ENCODE peak calls at places on chromosomes 12 and 14, in seven cellular contexts. M is tibial artery, R is GM06990, S is brain microvascular endothelial cell, J is neural progenitor cell, B is mucosa of descending colon, K is sigmoid colon. T is an unnamed sample. For H3K36me3, the result is how much of the 10 kb centered on the place peaks cover.

GRCh38 chr12:11202811-11203210 is 16.1 kb upstream of the TAS2R42 start:
- DNase-seq in M (no peak), B (no peak), J (no peak), S (no peak), R (no peak), K (no peak), T (peak)

GRCh38 chr14:92263681-92264080 is 59.3 kb upstream of the SLC24A4 start:
- DNase-seq in J (no peak), K (no peak), R (no peak), S (no peak), M (no peak), B (no peak), T (peak)

GRCh38 chr14:32203928-32204357 is 874 bp upstream of the RNU6-8 start:
- DNase-seq in J (peak), M (no peak), K (peak), S (peak), R (peak), B (peak), T (peak)

GRCh38 chr12:19287302-19287701 is 152.0 kb upstream of the AEBP2 start:
- DNase-seq in K (no peak), B (no peak), J (no peak), R (no peak), M (no peak), S (no peak), T (no peak)

GRCh38 chr12:2501464-2502181 is 293.1 kb upstream of the FKBP4 start:
- DNase-seq in M (peak), K (no peak), R (no peak), S (peak), J (no peak), B (no peak), T (peak)

GRCh38 chr14:99604766-99605298 is 825 bp upstream of the CCDC85C start:
- DNase-seq in S (no peak), M (peak), J (peak), B (peak), R (peak), K (no peak), T (peak)

GRCh38 chr12:32454866-32455265 is 55.5 kb downstream of the FGD4 start:
- DNase-seq in M (no peak), K (no peak), B (no peak), R (no peak), S (no peak), J (peak), T (no peak)

GRCh38 chr12:42481368-42481767 is 108.2 kb downstream of the PRICKLE1 start:
- DNase-seq in B (no peak), R (no peak), M (no peak), J (peak), K (no peak), S (no peak), T (no peak)

GRCh38 chr14:62745496-62745895 is 299.8 kb downstream of the KCNH5 start:
- DNase-seq in J (no peak), M (no peak), R (no peak), S (no peak), B (no peak), K (no peak), T (no peak)

GRCh38 chr14:22464422-22465142 is 124.4 kb downstream of the DAD1 start:
- DNase-seq in J (no peak), M (no peak), S (no peak), K (no peak), B (no peak), R (peak), T (no peak)

GRCh38 chr14:105492051-105492965 is 1.3 kb downstream of the TEDC1 start:
- DNase-seq in B (peak), J (no peak), S (no peak), R (peak), M (peak), K (peak), T (no peak)

GRCh38 chr14:105494606-105494929 is 3.5 kb downstream of the TEDC1 start:
- DNase-seq in S (no peak), M (no peak), B (no peak), K (no peak), J (no peak), R (no peak), T (no peak)

GRCh38 chr14:105495101-105495989 is 4.3 kb downstream of the TEDC1 start:
- DNase-seq in B (no peak), J (no peak), K (peak), M (peak), S (no peak), R (peak), T (no peak)

GRCh38 chr14:105492966-105493871 is 2.2 kb downstream of the TEDC1 start:
- DNase-seq in J (no peak), R (peak), K (peak), S (no peak), B (no peak), M (peak), T (no peak)

DNA sequence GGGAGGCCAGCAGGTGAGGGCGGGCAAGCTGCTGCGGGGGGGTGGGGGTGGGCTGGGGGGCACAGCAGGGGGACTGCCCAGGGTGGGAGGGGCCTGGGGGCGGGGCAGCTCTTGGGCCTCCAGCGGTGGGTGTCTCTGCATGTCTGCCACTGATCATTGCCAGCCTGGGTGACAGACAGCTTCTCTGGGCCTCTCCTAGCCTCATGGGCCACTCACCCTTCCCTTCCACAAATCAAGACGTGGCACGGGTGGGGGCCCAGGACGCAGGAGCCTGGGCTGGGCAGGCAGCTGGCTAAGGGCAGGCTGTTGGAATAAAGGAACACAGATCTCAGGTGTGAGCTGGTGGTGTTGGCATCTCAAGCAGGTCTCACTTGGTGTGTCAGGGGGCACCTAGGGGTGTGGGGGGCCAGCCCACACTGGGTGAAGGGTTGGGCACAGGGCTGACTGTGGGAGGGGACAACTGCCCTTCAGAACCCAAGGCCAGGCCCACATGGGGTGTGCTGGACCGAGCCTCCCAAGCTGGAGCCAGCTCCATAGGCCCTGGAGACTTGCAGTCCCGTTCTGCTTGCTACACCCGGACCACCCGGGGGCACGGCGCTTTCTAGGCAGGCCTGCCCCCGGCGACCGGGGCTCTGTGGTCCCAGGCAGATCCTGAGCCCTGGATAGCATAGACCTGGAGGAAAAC is 3.0 kb downstream of the TEDC1 start:
- DNase-seq in M (peak), K (peak), R (peak), S (no peak), J (no peak), B (no peak), T (no peak)
- TF ChIP-seq CTCF in M (no peak), K (no peak), R (no peak), S (no peak), J (no peak), B (no peak), T (no peak)

GRCh38 chr14:69083181-69083580 is 69.7 kb downstream of the DCAF5 start:
- DNase-seq in K (no peak), M (no peak), J (no peak), R (no peak), S (no peak), B (no peak), T (no peak)
- H3K36me3 ChIP-seq in K (under half), M (under half), J (under half), R (under half), S (under half), B (under half), T (under half)

DNA sequence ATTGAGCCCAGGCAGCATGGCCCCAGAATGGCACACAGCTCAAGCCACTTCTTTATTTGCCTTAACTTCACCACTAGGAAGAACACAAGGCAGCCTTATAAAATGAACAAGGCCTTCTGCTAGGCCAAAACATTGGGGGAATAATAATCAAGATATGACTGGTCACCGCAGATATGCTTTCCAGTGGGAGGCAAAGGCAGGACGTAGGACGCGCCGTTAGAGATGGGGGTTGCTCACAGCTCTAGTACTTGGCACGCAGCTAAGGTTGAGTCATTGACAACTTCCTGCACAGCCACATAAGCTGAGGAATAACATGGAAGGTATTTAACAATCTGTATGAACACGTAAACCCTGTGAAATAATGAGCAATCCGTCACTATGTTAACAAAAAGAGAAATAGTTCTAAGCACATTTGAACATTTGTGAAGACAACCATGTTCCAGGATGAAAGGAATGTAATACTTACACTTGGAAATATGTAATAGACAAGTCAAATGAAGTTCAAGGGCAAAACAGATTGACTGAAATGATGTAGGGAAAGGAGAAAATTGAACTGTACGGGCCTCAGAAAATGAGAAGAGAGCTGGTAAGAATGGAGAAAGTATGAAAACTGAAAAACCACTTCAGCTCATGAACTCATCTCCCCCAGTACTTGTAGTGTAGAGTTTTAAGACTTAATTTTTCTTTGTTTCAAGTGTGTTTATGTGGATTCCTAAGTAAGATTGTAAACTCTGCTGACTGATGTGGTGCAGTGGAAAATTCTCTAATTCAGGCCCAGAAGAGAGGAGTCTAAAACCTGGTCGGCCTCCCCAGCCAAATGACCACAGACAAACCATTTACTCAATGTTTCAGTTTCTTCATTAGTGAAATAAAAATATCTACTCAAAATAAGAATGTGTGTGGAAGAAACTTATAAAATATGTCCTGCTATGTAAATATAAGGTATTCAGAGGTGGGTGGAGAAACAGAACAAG is 59.3 kb upstream of the CCDC91 start:
- DNase-seq in S (peak), R (no peak), B (no peak), J (no peak), K (peak), M (no peak), T (no peak)
- TF ChIP-seq CTCF in S (peak), R (no peak), B (no peak), J (no peak), K (no peak), M (no peak), T (no peak)

GRCh38 chr12:3656946-3657622 is 95.8 kb downstream of the CRACR2A start:
- DNase-seq in K (no peak), S (no peak), R (no peak), M (no peak), B (no peak), J (no peak), T (no peak)

GRCh38 chr12:3658327-3659163 is 94.4 kb downstream of the CRACR2A start:
- DNase-seq in J (peak), R (no peak), S (peak), M (no peak), B (peak), K (no peak), T (peak)

GRCh38 chr12:3655331-3655900 is 97.5 kb downstream of the CRACR2A start:
- DNase-seq in K (no peak), R (no peak), M (no peak), J (peak), S (no peak), B (peak), T (peak)

GRCh38 chr12:3662516-3662915 is 90.4 kb downstream of the CRACR2A start:
- DNase-seq in B (no peak), K (no peak), R (no peak), S (no peak), M (no peak), J (peak), T (no peak)

DNA sequence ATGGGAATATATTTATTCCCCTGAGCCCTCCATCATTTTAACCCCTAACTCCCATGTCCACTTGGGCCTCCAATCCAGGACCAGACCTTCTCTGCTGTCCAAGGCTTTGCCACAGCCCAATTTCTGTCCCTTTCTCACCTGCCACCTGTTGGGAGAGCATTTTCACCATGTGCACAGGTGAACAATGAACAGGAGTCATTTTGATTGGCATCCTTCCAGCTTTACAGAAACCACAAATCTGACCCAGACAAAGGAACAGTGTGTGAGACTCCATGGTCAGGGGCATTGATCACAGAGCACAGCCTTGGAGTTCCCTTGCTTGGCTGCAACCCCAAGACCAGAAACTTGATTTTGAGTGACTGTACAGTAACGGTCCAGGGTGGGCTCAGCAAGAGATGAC is 91.9 kb downstream of the CRACR2A start:
- DNase-seq in K (no peak), S (no peak), B (no peak), M (no peak), J (no peak), R (no peak), T (no peak)
- H3K36me3 ChIP-seq in K (under half), S (under half), B (under half), M (under half), J (under half), R (under half), T (under half)

T was measured in cardiac muscle cell.